ENCODE peak calls at places on chromosome 18, in four cellular contexts. N, O, C and W are unnamed samples.

GRCh38 chr18:21004721-21005120 is 106.9 kb downstream of the ROCK1 start:
- DNase-seq in N (peak; percentile 94), C (no peak), O (no peak), W (no peak)

GRCh38 chr18:62566818-62567217 is 44.0 kb downstream of the ZCCHC2 start:
- DNase-seq in C (no peak), N (no peak), O (no peak), W (no peak)

GRCh38 chr18:32470136-32470712 is 458 bp downstream of the GAREM1 start:
- DNase-seq in N (peak; percentile 24), O (peak; percentile 38), C (peak; percentile 17), W (no peak)

GRCh38 chr18:35041752-35042379 is 653 bp downstream of the MAPRE2 start:
- DNase-seq in O (no peak), N (no peak), C (peak; percentile 51), W (no peak)

GRCh38 chr18:9135081-9135911 is 1.3 kb upstream of the ANKRD12 start:
- DNase-seq in C (no peak), N (no peak), O (no peak), W (no peak)

GRCh38 chr18:10973579-10974260 is 175.6 kb downstream of the PIEZO2 start:
- DNase-seq in O (no peak), N (peak; percentile 49), C (no peak), W (no peak)

GRCh38 chr18:41036346-41036745 is 918.7 kb upstream of the PIK3C3 start:
- DNase-seq in N (no peak), O (no peak), C (no peak), W (no peak)

GRCh38 chr18:3603460-3604259 is 153.7 kb downstream of the TGIF1 start:
- DNase-seq in N (peak; percentile 99), O (peak; percentile 94), C (peak; percentile 90), W (no peak)

GRCh38 chr18:28248653-28249052 is 71.7 kb upstream of the CDH2 start:
- DNase-seq in O (peak; percentile 44), N (no peak), C (no peak), W (no peak)

GRCh38 chr18:52903858-52904257 is 563.9 kb downstream of the DCC start:
- DNase-seq in O (peak; percentile 77), C (peak; percentile 4), N (peak; percentile 2), W (no peak)

GRCh38 chr18:31097666-31098065 is 4.6 kb downstream of the DSC2 start:
- DNase-seq in N (no peak), C (no peak), O (no peak), W (no peak)

GRCh38 chr18:63107931-63108330 is 211.6 kb downstream of the BCL2 start:
- DNase-seq in N (no peak), C (no peak), O (no peak), W (no peak)

GRCh38 chr18:5490753-5491240 is 53.0 kb downstream of the EPB41L3 start:
- DNase-seq in O (no peak), N (no peak), C (no peak), W (no peak)

GRCh38 chr18:55421612-55422381 is 166.2 kb downstream of the TCF4 start:
- DNase-seq in O (no peak), N (peak; percentile 74), C (no peak), W (no peak)

GRCh38 chr18:5463390-5463789 is 80.4 kb downstream of the EPB41L3 start:
- DNase-seq in N (peak; percentile 93), O (no peak), C (no peak), W (no peak)

GRCh38 chr18:37019157-37019571 is 190.2 kb downstream of the KIAA1328 start:
- DNase-seq in N (peak; percentile 15), O (peak; percentile 55), C (no peak), W (peak; percentile 9)

GRCh38 chr18:55252946-55253345 is 293.7 kb upstream of the CCDC68 start:
- DNase-seq in C (no peak), O (no peak), N (no peak), W (no peak)

GRCh38 chr18:74190086-74190485 is 41.8 kb downstream of the TIMM21 start:
- DNase-seq in O (no peak), C (no peak), N (peak; percentile 61), W (no peak)

GRCh38 chr18:30487962-30488361 is 554.6 kb downstream of the DSC3 start:
- DNase-seq in O (no peak), C (no peak), N (peak; percentile 21), W (no peak)

GRCh38 chr18:54672846-54673475 is 81.9 kb downstream of the DYNAP start:
- DNase-seq in C (no peak), N (no peak), O (no peak), W (no peak)

GRCh38 chr18:10033038-10033437 is 119.2 kb downstream of the VAPA start:
- DNase-seq in O (no peak), C (no peak), N (no peak), W (no peak)

GRCh38 chr18:55570966-55571365 is 17.0 kb downstream of the TCF4 start:
- DNase-seq in O (no peak), N (no peak), C (no peak), W (no peak)

GRCh38 chr18:71001597-71001996 is 712.8 kb downstream of the SOCS6 start:
- DNase-seq in N (no peak), C (no peak), O (no peak), W (no peak)

GRCh38 chr18:73456643-73457042 is 588.9 kb upstream of the NETO1 start:
- DNase-seq in O (no peak), C (no peak), N (no peak), W (no peak)

GRCh38 chr18:47758000-47758399 is 172.5 kb downstream of the SMAD2 start:
- DNase-seq in C (no peak), O (peak; percentile 65), N (no peak), W (no peak)

GRCh38 chr18:37661478-37661877 is 95.9 kb upstream of the CELF4 start:
- DNase-seq in C (no peak), O (no peak), N (no peak), W (no peak)

GRCh38 chr18:37538526-37539205 is 26.9 kb downstream of the CELF4 start:
- DNase-seq in O (peak; percentile 41), N (no peak), C (no peak), W (no peak)

GRCh38 chr18:13272411-13272810 is 53.9 kb downstream of the LDLRAD4 start:
- DNase-seq in O (no peak), C (no peak), N (no peak), W (no peak)

GRCh38 chr18:33440384-33441043 is at the start of gene CCDC178:
- DNase-seq in N (peak; percentile 36), C (peak; percentile 47), O (peak; percentile 83), W (no peak)

GRCh38 chr18:59029663-59030421 is 109.8 kb upstream of the SEC11C start:
- DNase-seq in C (no peak), N (no peak), O (no peak), W (no peak)
- TF ChIP-seq EZH2 in C (no peak), N (no peak), O (no peak), W (no peak)

DNA sequence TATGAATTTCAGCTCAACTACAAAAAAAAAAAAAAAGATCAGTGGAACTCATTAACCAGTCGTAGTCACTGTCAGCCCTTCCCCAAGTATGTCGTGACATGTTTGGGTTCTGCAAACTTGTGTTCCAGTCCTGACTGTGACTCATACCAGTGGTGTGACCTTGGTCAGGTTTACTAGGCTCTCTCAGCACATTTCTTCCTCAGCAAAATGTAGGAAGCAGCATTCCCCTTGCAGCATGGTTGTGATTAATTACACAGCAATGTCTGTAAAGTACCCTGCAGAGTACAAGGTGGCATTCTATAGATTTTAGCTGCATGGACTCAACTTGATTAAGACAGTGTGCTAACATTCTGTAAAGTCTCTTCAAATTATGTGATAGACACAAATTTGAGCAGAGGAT is 156.9 kb downstream of the LAMA1 start:
- DNase-seq in C (no peak), O (no peak), N (peak; percentile 17), W (peak; percentile 81)
- H3K27ac ChIP-seq in C (no peak overlapping the region), O (no peak overlapping the region), N (no peak overlapping the region), W (no peak overlapping the region)

DNA sequence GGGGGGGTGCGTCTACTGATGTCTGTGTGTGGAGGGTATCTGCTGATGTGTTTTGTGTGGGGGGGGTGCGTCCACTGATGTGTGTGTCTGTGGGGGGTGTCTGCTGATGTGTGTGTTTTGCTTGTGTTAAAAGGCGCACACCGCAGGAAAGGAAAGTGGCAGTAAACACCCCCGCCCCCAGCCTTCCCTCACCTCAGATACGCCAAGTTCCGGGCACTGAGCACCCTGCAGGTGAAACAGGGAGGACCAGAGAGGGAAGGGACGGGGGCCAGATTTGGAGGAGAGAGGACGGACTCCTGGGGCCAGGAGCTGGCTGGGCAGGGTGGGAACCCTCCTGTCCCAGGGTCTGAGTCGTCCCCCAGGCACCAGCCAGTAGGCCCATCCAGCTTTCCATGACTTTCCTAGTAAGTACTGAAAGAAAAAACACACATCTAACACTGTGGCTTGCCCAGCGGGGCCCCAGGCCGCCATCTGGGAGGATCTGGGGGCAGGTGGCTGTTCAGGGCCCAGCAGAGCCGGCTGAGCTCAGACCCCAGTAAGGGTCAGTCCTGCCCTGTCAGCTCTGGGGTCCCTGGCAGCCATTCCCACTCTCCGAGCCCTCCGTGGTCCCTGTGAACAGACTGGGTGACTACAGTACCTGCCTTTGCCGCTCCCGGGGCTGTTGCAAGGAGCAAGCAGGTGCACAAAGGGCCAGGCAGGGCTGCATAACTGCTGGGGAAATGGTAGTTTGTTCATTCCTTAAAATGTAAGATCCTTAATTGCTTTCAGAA is 126.9 kb downstream of the NFATC1 start:
- DNase-seq in O (no peak), N (no peak), C (no peak), W (no peak)
- H3K4me2 ChIP-seq in O (no peak overlapping the region), N (no peak overlapping the region), C (no peak overlapping the region), W (no peak overlapping the region)

GRCh38 chr18:75204262-75204977 is 4.5 kb downstream of the PTGR3 start:
- DNase-seq in C (no peak), N (peak; percentile 62), O (peak; percentile 68), W (no peak)
- TF ChIP-seq EZH2 in C (no peak), N (no peak), O (peak; percentile 41), W (no peak)

DNA sequence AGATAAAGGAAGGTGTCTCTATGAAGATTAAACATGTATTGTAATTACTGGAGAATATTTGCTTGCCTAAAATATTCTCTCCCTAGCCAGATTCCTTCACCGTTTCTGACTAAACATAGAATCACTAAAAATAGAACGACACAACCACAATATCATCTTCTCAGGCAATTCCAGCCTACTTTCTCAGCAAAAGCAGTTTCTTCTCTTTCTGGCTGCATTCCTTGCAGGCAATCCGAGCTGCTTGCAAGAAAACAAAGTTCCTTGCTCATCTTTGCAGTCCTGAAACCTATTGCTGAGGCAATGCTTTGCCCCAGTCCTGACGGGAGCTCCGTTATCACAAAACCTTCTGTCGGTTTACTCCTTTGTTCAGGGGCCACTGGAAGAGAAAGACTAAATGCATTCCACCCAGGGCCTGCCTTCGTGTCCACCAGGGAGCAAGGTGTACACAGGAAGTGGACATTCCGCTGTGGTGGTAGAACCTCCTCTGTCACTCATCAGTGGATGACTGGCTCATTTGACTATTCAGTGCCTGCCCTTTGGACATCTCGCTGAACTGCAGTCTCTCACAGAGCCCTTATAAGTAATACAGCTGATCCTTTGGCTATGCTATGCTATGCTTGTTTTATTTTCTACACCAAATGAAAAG is 239.2 kb upstream of the DOK6 start:
- DNase-seq in O (no peak), N (peak; percentile 19), C (peak; percentile 0), W (no peak)
- H3K27ac ChIP-seq in O (no peak overlapping the region), N (no peak overlapping the region), C (no peak overlapping the region), W (no peak overlapping the region)